ENCODE peak calls at places on chromosomes 5 and 9, in ten cellular contexts. U is Panc1; F is amniotic epithelial cell; A is effector memory CD4-positive, alpha-beta T cell; W is left ventricle myocardium superior; R is M059J; L is CD4-positive, CD25-positive, alpha-beta regulatory T cell; E is fibroblast of lung; P is skeletal muscle cell; N is right lobe of liver. G is an unnamed sample.

GRCh38 chr5:36300181-36300926 is 1.3 kb downstream of the RANBP3L start:
- DNase-seq in U (no peak), F (no peak), A (no peak), W (no peak), R (peak), L (no peak), E (no peak), P (no peak), N (no peak), G (no peak)

GRCh38 chr9:78189461-78189860 is 46.4 kb upstream of the CEP78 start:
- DNase-seq in U (no peak), F (peak), A (no peak), W (no peak), R (peak), L (no peak), E (peak), P (no peak), N (no peak), G (peak)

GRCh38 chr9:91004484-91004883 is 202.9 kb downstream of the SYK start:
- DNase-seq in U (no peak), F (no peak), A (no peak), W (no peak), R (no peak), L (no peak), E (no peak), P (no peak), N (no peak), G (no peak)

GRCh38 chr5:124253421-124253820 is 493.0 kb downstream of the ZNF608 start:
- DNase-seq in U (no peak), F (no peak), A (no peak), W (no peak), R (no peak), L (no peak), E (no peak), P (no peak), N (no peak), G (no peak)

GRCh38 chr9:7273575-7273974 is 515.8 kb downstream of the KDM4C start:
- DNase-seq in U (no peak), F (peak), A (no peak), W (peak), R (peak), L (no peak), E (peak), P (no peak), N (no peak), G (peak)

GRCh38 chr9:2570615-2571479 is 50.7 kb upstream of the VLDLR start:
- DNase-seq in U (no peak), F (peak), A (no peak), W (peak), R (peak), L (no peak), E (peak), P (peak), N (peak), G (peak)

GRCh38 chr5:57887851-57888621 is 405.4 kb upstream of the ACTBL2 start:
- DNase-seq in U (peak), F (peak), A (no peak), W (peak), R (peak), L (no peak), E (peak), P (peak), N (no peak), G (peak)

GRCh38 chr5:134133995-134134541 is 19.6 kb downstream of the TCF7 start:
- DNase-seq in U (no peak), F (no peak), A (no peak), W (no peak), R (no peak), L (no peak), E (no peak), P (no peak), N (no peak), G (no peak)

G was measured in fibroblast of pulmonary artery.